ENCODE peak calls at places on chromosomes 12 and 14, in eight cellular contexts. L, C, O, H, Q, E, N and B are unnamed samples.

GRCh38 chr14:20631023-20631820 is 10.3 kb downstream of the OR6S1 start:
- DNase-seq in H (peak), N (no peak), L (peak), C (peak), E (no peak), O (no peak), Q (peak), B (no peak)

GRCh38 chr12:12612403-12612802 is 727 bp downstream of the CREBL2 start:
- DNase-seq in Q (peak), E (no peak), O (peak), H (peak), L (peak), N (peak), C (peak), B (peak)

GRCh38 chr14:95265106-95266094 is 54.3 kb downstream of the CLMN start:
- DNase-seq in O (peak), H (peak), N (no peak), C (peak), L (peak), E (peak), Q (no peak), B (peak)

GRCh38 chr14:54549862-54550261 is 17.1 kb upstream of the SAMD4A start:
- DNase-seq in C (no peak), L (no peak), N (no peak), E (no peak), Q (no peak), H (no peak), O (no peak), B (no peak)

GRCh38 chr12:95591731-95592130 is 40.5 kb upstream of the USP44 start:
- DNase-seq in H (peak), C (no peak), O (no peak), E (no peak), L (no peak), N (no peak), Q (no peak), B (no peak)

GRCh38 chr12:131620946-131621681 is 89.8 kb upstream of the SFSWAP start:
- DNase-seq in E (no peak), N (no peak), L (no peak), C (no peak), Q (no peak), O (no peak), H (no peak), B (no peak)

GRCh38 chr12:89918172-89918880 is 209.7 kb upstream of the ATP2B1 start:
- DNase-seq in E (no peak), N (no peak), O (no peak), H (no peak), Q (no peak), L (no peak), C (no peak), B (no peak)

GRCh38 chr12:72015895-72016294 is 77.2 kb downstream of the TPH2 start:
- DNase-seq in Q (no peak), C (no peak), E (no peak), N (no peak), H (no peak), L (no peak), O (no peak), B (no peak)